ENCODE peak calls at places on chromosomes 13 and 19, in nine cellular contexts. L is AG04450; C is CD8-positive, alpha-beta T cell; H is psoas muscle; A is dorsolateral prefrontal cortex; Y is heart left ventricle; U is small intestine; V is body of pancreas; J is mammary epithelial cell. N is an unnamed sample.

GRCh38 chr19:45135176-45135575 is 25.6 kb downstream of the NKPD1 start:
- DNase-seq in C (no peak), Y (no peak), J (no peak), H (no peak), V (no peak), L (no peak), A (no peak), U (no peak), N (no peak)

GRCh38 chr19:45632468-45633196 is 6.6 kb downstream of the EML2 start:
- DNase-seq in H (peak; percentile 86), Y (peak; percentile 77), V (peak; percentile 71), C (peak; percentile 24), J (peak; percentile 98), A (peak; percentile 39), U (peak; percentile 52), L (peak; percentile 75), N (peak; percentile 70)

GRCh38 chr13:79541426-79542049 is 60.6 kb downstream of the NDFIP2 start:
- DNase-seq in U (peak; percentile 62), A (no peak), J (peak; percentile 42), V (no peak), L (peak; percentile 46), Y (no peak), H (no peak), C (peak; percentile 13), N (no peak)

GRCh38 chr19:34041922-34042521 is 130.3 kb upstream of the LSM14A start:
- DNase-seq in U (peak; percentile 44), L (no peak), C (peak; percentile 70), H (peak; percentile 77), J (peak; percentile 20), V (peak; percentile 63), A (peak; percentile 57), Y (peak; percentile 49), N (peak; percentile 8)

GRCh38 chr13:49256841-49257240 is 9.1 kb downstream of the CDADC1 start:
- DNase-seq in Y (no peak), L (no peak), C (no peak), A (no peak), H (no peak), V (no peak), J (no peak), U (no peak), N (no peak)

GRCh38 chr19:33432408-33433170 is 59.1 kb downstream of the CEBPG start:
- DNase-seq in C (no peak), U (no peak), Y (no peak), A (no peak), J (no peak), H (peak; percentile 15), L (no peak), V (no peak), N (no peak)

GRCh38 chr19:7268737-7269098 is 25.5 kb downstream of the INSR start:
- DNase-seq in H (no peak), V (no peak), A (no peak), J (no peak), Y (no peak), U (no peak), C (no peak), L (no peak), N (no peak)

GRCh38 chr19:15498910-15499309 is 9.4 kb upstream of the CYP4F22 start:
- DNase-seq in H (no peak), A (no peak), Y (no peak), V (no peak), L (no peak), U (no peak), J (no peak), C (no peak), N (no peak)

GRCh38 chr13:106851251-106851650 is 283.3 kb upstream of the ARGLU1 start:
- DNase-seq in A (no peak), Y (no peak), H (no peak), J (no peak), L (no peak), C (no peak), V (no peak), U (no peak), N (no peak)

DNA sequence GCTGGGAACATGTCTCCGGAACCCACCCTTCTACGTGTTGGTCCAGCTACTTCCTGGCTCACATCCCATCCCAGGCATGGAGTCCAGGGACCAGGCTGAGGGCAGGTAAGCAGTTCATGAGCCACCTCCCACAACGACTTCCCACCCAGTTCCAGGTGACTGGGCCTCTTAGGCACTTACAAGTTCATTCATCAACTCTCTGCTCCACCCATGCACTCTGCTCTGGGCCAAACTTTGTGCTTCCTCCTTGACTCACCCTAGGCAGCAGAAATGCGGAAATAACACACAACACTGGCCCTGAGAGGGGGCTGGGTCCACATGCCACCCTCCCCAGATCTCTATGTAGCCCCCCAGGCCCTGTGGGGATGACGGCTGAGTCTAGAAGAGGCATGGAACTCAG is 20.5 kb downstream of the IQCN start:
- DNase-seq in V (no peak), J (peak; percentile 60), U (peak; percentile 93), Y (no peak), H (no peak), A (no peak), L (no peak), C (no peak), N (no peak)
- H3K27ac ChIP-seq in V (no peak overlapping the region), J (no peak overlapping the region), U (peak overlapping the region; percentile 74), Y (no peak overlapping the region), H (no peak overlapping the region), A (no peak overlapping the region), L (no peak overlapping the region), C (no peak overlapping the region), N (no peak overlapping the region)

DNA sequence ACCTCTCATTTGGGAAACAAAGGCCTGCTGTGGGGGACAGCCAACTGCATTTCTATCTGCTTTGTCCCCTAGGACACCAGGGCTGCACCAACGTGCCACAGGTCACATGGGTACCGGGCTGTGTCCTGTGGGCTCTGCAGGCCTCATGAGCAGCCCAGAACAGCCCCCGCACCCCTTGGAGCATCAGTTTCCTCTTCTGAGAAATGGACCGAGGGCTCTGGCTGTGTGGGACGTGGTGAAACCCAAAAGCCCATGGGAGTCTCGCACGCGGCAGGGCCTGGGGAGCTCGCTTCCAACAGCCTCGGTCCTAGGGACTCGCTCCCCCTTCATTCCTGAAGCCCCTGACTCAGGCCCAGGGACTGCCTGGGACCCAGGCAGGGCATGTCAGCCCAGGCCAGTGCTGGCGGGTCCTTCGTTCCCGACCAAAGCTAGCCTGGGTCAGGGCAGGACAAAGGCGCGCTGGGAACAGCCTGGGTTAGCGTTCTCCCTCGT is 4.7 kb downstream of the TCF3 start:
- DNase-seq in J (no peak), A (no peak), L (no peak), U (no peak), V (no peak), C (no peak), Y (no peak), H (no peak), N (no peak)
- H3K27ac ChIP-seq in J (no peak overlapping the region), A (no peak overlapping the region), L (no peak overlapping the region), U (no peak overlapping the region), V (no peak overlapping the region), C (no peak overlapping the region), Y (no peak overlapping the region), H (no peak overlapping the region), N (no peak overlapping the region)

GRCh38 chr19:677601-678380 is 1.6 kb downstream of the FSTL3 start:
- DNase-seq in L (no peak), H (peak; percentile 56), J (peak; percentile 82), C (no peak), A (no peak), Y (no peak), U (no peak), V (peak; percentile 53), N (no peak)

GRCh38 chr19:680287-681028 is 4.3 kb downstream of the FSTL3 start:
- DNase-seq in A (peak; percentile 99), V (peak; percentile 100), C (peak; percentile 100), H (peak; percentile 100), L (peak; percentile 97), Y (peak; percentile 100), U (peak; percentile 97), J (peak; percentile 96), N (peak; percentile 99)

GRCh38 chr19:679418-680286 is 3.5 kb downstream of the FSTL3 start:
- DNase-seq in A (peak; percentile 63), U (no peak), C (no peak), V (peak; percentile 72), L (peak; percentile 48), J (peak; percentile 51), H (peak; percentile 85), Y (peak; percentile 74), N (peak; percentile 53)

GRCh38 chr19:677201-677600 is 1.0 kb downstream of the FSTL3 start:
- DNase-seq in U (no peak), Y (peak; percentile 81), H (peak; percentile 87), A (peak; percentile 37), J (peak; percentile 83), C (no peak), L (peak; percentile 18), V (peak; percentile 82), N (no peak)

DNA sequence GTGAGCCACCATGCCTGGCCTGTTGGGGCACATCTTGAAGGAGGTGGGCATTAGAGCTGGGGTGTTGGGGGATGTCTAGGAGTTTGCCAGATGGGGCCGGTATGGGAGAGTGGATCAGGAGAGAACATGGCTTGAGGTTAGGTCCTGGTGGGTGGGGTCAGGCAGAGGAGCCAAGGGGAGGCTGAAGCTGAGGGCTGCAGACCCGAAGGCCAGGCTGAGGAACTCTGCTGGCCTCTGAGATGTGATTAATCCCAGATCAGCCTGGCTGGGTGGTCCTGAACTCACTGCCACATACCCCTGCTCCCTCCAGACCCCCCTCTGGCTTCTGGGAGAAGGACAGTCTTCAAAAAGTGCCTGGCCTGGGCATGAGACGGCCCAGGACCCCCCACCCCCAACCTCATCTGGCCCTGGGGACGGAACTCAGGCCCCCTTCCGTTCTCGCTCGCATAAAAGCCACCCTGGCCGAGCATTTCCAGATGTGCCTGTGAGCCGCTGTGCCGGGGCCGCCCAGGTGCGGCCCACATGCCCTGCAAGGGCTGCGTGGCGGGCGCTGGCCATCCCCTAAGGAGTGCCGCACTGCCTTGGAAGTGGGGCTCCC is 2.7 kb downstream of the FSTL3 start:
- DNase-seq in C (no peak), U (no peak), L (no peak), H (no peak), J (no peak), A (no peak), V (no peak), Y (no peak), N (no peak)
- H3K27ac ChIP-seq in C (no peak overlapping the region), U (no peak overlapping the region), L (peak overlapping the region; percentile 70), H (peak overlapping the region; percentile 85), J (peak overlapping the region; percentile 47), A (no peak overlapping the region), V (no peak overlapping the region), Y (peak overlapping the region; percentile 94), N (no peak overlapping the region)

DNA sequence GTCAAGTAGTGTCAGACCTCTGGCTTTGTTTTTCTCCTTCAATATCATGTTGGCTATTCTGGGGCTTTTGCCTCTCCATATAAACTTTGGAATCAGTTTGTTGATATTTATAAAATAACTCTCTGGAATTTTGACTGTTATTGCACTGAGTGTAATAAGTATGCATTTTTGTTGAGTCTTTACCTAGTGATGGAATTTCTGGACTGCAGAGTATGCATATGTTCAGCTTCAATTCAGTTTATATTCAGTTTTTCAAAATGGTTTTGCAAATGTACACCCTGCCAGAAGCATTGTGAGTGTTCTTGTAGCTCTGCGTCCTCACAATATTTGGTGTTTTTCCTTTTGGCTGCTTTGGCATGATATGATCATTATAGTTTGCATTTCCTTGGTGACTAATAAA is 43.1 kb downstream of the RASL11A start:
- DNase-seq in A (no peak), U (no peak), C (no peak), J (no peak), L (no peak), H (no peak), V (no peak), Y (no peak), N (no peak)
- H3K27ac ChIP-seq in A (no peak overlapping the region), U (no peak overlapping the region), C (no peak overlapping the region), J (no peak overlapping the region), L (no peak overlapping the region), H (no peak overlapping the region), V (no peak overlapping the region), Y (no peak overlapping the region), N (no peak overlapping the region)

GRCh38 chr19:29680937-29681336 is 15.7 kb downstream of the PLEKHF1 start:
- DNase-seq in C (no peak), H (no peak), V (no peak), Y (no peak), U (no peak), A (no peak), J (no peak), L (no peak), N (no peak)
- H3K27ac ChIP-seq in C (peak overlapping the region; percentile 26), H (peak overlapping the region; percentile 86), V (no peak overlapping the region), Y (no peak overlapping the region), U (no peak overlapping the region), A (peak overlapping the region; percentile 95), J (no peak overlapping the region), L (no peak overlapping the region), N (peak overlapping the region; percentile 100)

N was measured in substantia nigra.